ENCODE peak calls at places on chromosomes 13 and 19, in eight cellular contexts. G is foreskin fibroblast; K is Caco-2; C is Panc1; I is uterus; T is GM12865; S is CD8-positive, alpha-beta T cell; F is CD4-positive, CD25-positive, alpha-beta regulatory T cell. J is an unnamed sample.

GRCh38 chr13:40776681-40777165 is 5.7 kb upstream of the MRPS31 start:
- DNase-seq in G (peak), K (no peak), C (no peak), I (no peak), T (peak), S (peak), F (peak), J (peak)

GRCh38 chr13:110379905-110380341 is 72.8 kb downstream of the COL4A2 start:
- DNase-seq in G (peak), K (no peak), C (no peak), I (no peak), T (no peak), S (no peak), F (no peak), J (no peak)

GRCh38 chr13:37598572-37598971 is at the start of gene POSTN:
- DNase-seq in G (peak), K (no peak), C (no peak), I (no peak), T (no peak), S (no peak), F (no peak), J (no peak)

GRCh38 chr13:94344126-94344863 is 135.2 kb downstream of the DCT start:
- DNase-seq in G (peak), K (no peak), C (no peak), I (no peak), T (peak), S (no peak), F (no peak), J (no peak)

GRCh38 chr13:37127706-37128241 is 22.3 kb upstream of the CSNK1A1L start:
- DNase-seq in G (peak), K (no peak), C (no peak), I (peak), T (no peak), S (no peak), F (no peak), J (no peak)

GRCh38 chr13:111514646-111515617 is 194.5 kb downstream of the TEX29 start:
- DNase-seq in G (no peak), K (no peak), C (no peak), I (no peak), T (no peak), S (no peak), F (no peak), J (no peak)

GRCh38 chr13:78881746-78882145 is 222.8 kb upstream of the OBI1 start:
- DNase-seq in G (no peak), K (no peak), C (no peak), I (no peak), T (no peak), S (no peak), F (no peak), J (no peak)

GRCh38 chr19:32238076-32238475 is 107.3 kb upstream of the ZNF507 start:
- DNase-seq in G (no peak), K (no peak), C (no peak), I (no peak), T (peak), S (no peak), F (no peak), J (no peak)

GRCh38 chr19:53037101-53038097 is 7.1 kb upstream of the ERVV-2 start:
- DNase-seq in G (peak), K (no peak), C (no peak), I (no peak), T (no peak), S (no peak), F (no peak), J (no peak)

GRCh38 chr13:74040200-74040599 is 94.0 kb downstream of the KLF12 start:
- DNase-seq in G (peak), K (peak), C (peak), I (no peak), T (peak), S (no peak), F (no peak), J (no peak)

GRCh38 chr13:99473515-99473914 is 27.8 kb upstream of the TM9SF2 start:
- DNase-seq in G (no peak), K (no peak), C (no peak), I (no peak), T (no peak), S (no peak), F (no peak), J (no peak)

GRCh38 chr13:90868321-90868920 is 479.1 kb upstream of the MIR17HG start:
- DNase-seq in G (peak), K (no peak), C (no peak), I (no peak), T (peak), S (no peak), F (no peak), J (no peak)

GRCh38 chr13:39822437-39822836 is 167.0 kb downstream of the COG6 start:
- DNase-seq in G (no peak), K (no peak), C (no peak), I (no peak), T (no peak), S (no peak), F (no peak), J (no peak)

GRCh38 chr13:72757792-72758535 is 23.7 kb downstream of the DIS3 start:
- DNase-seq in G (no peak), K (no peak), C (no peak), I (no peak), T (no peak), S (no peak), F (no peak), J (no peak)

GRCh38 chr13:22357132-22357531 is 686.3 kb downstream of the FGF9 start:
- DNase-seq in G (peak), K (no peak), C (no peak), I (no peak), T (no peak), S (no peak), F (no peak), J (no peak)

GRCh38 chr13:111202745-111203144 is 87.6 kb downstream of the ARHGEF7 start:
- DNase-seq in G (peak), K (no peak), C (no peak), I (no peak), T (peak), S (no peak), F (no peak), J (no peak)

DNA sequence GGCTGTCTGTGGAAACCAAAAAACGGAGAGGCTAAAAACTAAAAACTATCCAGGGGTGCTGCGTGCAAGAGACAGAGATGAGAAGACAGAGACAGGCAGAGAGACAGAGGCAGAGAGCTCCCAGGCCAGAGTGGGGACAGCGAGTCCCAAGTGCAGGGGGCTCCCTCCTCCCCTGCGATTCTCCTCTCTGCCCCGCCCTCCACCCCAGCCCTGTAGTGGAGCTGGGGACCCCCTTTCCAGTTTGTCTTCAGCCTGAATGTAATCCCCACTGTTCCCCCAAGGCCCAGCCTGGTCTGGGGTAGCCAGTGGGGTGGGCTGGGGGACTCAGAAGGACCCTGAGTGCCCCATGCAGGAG is 2.0 kb downstream of the NFIC start:
- DNase-seq in G (no peak), K (no peak), C (no peak), I (peak), T (no peak), S (no peak), F (no peak), J (no peak)
- H3K4me3 ChIP-seq in G (peak), K (no peak), C (peak), I (peak), T (peak), S (no peak), F (no peak), J (peak)

DNA sequence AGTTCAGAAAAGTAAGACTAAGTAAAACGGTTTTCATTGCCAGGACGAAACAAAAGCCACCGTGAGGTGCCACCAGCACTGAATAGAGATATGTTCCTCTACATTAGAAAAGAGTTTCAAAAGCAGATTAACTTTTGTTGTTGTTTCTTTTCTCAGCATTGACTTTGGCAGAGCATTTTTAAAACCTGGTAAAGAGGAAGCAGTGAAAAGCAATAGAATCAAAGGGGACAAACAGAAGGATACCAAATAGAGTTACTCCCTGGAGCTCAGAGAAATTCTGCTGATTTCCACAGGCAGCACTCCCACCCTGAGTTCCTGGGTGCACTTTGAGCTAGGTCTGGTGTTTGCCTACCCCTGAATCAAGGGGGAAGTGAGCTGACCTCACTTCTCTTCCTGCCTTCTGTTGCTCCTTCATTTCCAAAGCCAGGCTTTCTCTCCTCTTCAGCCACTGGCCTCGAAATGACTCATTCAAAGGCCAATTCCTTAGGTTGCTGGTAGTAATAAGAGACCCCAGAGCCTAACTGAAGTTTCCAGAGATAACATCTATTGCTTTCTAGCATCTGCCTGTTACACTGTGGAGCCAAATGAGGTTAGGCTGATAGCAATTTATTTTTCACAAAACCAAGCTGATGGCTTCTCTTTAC is 11.3 kb upstream of the ERICH6B start:
- DNase-seq in G (peak), K (no peak), C (no peak), I (no peak), T (no peak), S (no peak), F (no peak), J (no peak)
- H3K4me3 ChIP-seq in G (no peak), K (no peak), C (no peak), I (no peak), T (no peak), S (no peak), F (no peak), J (no peak)

DNA sequence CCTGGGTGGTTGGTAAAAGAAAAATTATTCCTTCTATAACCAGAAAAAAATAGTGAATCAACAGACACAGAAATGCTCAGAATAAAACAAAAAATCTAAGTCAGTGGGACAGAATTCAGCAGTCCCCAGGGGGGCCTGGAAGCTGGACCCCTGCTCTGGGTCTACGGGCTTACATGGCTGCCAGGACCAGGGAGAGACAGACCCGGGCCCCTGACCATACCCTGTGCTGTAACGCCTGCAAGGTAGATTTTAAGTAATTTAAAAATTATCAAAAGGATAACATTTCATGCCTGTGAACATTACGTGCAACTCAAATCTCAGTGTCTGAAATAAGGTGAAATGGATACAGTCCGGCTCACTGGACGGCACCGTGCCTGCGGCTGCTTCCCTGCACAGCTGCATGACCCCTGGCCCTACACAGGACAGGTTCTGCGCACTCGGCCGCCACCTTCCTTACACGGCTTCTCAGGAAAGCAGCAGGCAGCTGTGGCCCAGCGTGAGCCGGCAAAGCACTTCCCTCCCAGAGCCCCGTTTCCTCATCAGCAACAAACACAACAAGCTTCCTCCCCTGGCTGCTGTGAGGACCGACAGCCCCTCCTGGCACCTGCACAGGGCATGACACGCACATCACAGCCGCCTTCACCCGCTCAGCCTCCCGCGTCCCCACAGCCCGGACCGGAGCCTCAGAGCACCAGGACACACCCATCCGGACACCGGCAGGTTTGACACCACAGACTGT is 22.2 kb downstream of the RASA3 start:
- DNase-seq in G (peak), K (peak), C (no peak), I (peak), T (peak), S (peak), F (peak), J (no peak)
- H3K4me3 ChIP-seq in G (no peak), K (no peak), C (no peak), I (no peak), T (peak), S (peak), F (peak), J (no peak)

DNA sequence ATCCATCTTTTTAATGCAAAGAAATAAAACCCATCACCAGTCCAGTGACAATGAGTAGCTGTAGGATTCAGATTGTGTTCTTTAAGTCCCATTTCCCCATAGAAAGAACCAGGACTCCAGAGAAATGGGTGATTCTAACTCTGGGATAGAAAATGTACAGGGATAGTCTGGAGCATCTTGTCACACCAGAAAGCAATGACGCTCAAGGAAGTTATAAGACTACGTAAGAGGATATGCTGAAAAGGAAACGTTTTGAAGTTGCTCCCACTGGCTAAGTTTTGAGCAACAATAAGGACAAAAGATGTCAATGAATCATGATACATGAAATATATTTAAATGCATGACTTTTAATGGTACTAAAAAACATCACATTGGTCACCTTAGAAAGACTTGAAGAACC is 360.1 kb downstream of the DLEU7 start:
- DNase-seq in G (no peak), K (no peak), C (no peak), I (no peak), T (no peak), S (no peak), F (no peak), J (no peak)
- H3K4me3 ChIP-seq in G (no peak), K (no peak), C (no peak), I (no peak), T (no peak), S (no peak), F (no peak), J (no peak)

GRCh38 chr13:34750078-34750703 is 191.9 kb upstream of the NBEA start:
- DNase-seq in G (peak), K (no peak), C (no peak), I (peak), T (peak), S (no peak), F (no peak), J (no peak)
- H3K4me3 ChIP-seq in G (peak), K (no peak), C (peak), I (peak), T (no peak), S (no peak), F (no peak), J (no peak)

DNA sequence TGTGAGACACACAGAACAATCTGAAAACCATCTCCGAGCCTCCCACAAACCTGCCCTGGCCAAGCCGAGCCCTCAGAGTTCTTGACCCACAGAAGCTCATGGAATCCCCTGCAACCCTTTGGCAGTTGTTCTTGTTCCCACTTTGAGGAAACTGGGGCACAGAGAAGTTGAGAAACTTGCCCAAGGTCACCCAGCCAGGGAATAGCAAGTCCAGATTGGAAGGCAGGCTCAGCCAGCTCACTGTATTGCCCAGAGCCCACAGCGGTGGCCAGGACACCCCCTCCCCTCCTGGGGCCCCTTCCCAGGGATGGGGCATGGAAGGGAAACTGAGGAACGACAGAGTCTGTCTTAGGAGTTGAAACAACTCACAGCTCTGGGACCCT is 1.8 kb downstream of the ZSWIM4 start:
- DNase-seq in G (no peak), K (no peak), C (no peak), I (no peak), T (no peak), S (no peak), F (no peak), J (no peak)
- H3K4me3 ChIP-seq in G (peak), K (no peak), C (peak), I (no peak), T (peak), S (no peak), F (no peak), J (peak)

GRCh38 chr19:38812004-38812840 is 523 bp downstream of the LGALS4 start:
- DNase-seq in G (no peak), K (no peak), C (no peak), I (no peak), T (no peak), S (no peak), F (no peak), J (no peak)
- H3K4me3 ChIP-seq in G (no peak), K (no peak), C (no peak), I (no peak), T (no peak), S (no peak), F (no peak), J (no peak)

J was measured in esophagus squamous epithelium.